ENCODE peak calls at places on chromosomes 4 and X, in six cellular contexts. One of them, this sample, is unnamed.

GRCh38 chr4:8646296-8647093 is 53.9 kb downstream of the CPZ start:
- DNase-seq in RPMI8226: no peak
- DNase-seq in Karpas-422: no peak
- DNase-seq in cardiac muscle cell: no peak
- DNase-seq in substantia nigra: no peak
- DNase-seq in NCI-H2029 treated with DMSO at 0.1 percent for 48 hours: no peak
- DNase-seq in this sample: no peak

GRCh38 chrX:11970935-11971334 is 167.3 kb upstream of the FRMPD4 start:
- DNase-seq in RPMI8226: no peak
- DNase-seq in Karpas-422: no peak
- DNase-seq in cardiac muscle cell: no peak
- DNase-seq in substantia nigra: no peak
- DNase-seq in NCI-H2029 treated with DMSO at 0.1 percent for 48 hours: no peak
- DNase-seq in this sample: no peak

GRCh38 chr4:151407466-151408379 is 1.3 kb upstream of the FHIP1A start:
- DNase-seq in RPMI8226: peak
- DNase-seq in Karpas-422: no peak
- DNase-seq in cardiac muscle cell: no peak
- DNase-seq in substantia nigra: peak
- DNase-seq in NCI-H2029 treated with DMSO at 0.1 percent for 48 hours: no peak
- DNase-seq in this sample: peak

GRCh38 chr4:72377491-72378194 is 191.4 kb downstream of the ADAMTS3 start:
- DNase-seq in RPMI8226: no peak
- DNase-seq in Karpas-422: no peak
- DNase-seq in cardiac muscle cell: no peak
- DNase-seq in substantia nigra: no peak
- DNase-seq in NCI-H2029 treated with DMSO at 0.1 percent for 48 hours: no peak
- DNase-seq in this sample: no peak

GRCh38 chrX:40068048-40068447 is 29.7 kb downstream of the BCOR start:
- DNase-seq in RPMI8226: no peak
- DNase-seq in Karpas-422: peak
- DNase-seq in cardiac muscle cell: no peak
- DNase-seq in substantia nigra: no peak
- DNase-seq in NCI-H2029 treated with DMSO at 0.1 percent for 48 hours: no peak
- DNase-seq in this sample: no peak

GRCh38 chr4:164379694-164380093 is 374.2 kb upstream of the SMIM31 start:
- DNase-seq in RPMI8226: no peak
- DNase-seq in Karpas-422: no peak
- DNase-seq in cardiac muscle cell: no peak
- DNase-seq in substantia nigra: no peak
- DNase-seq in NCI-H2029 treated with DMSO at 0.1 percent for 48 hours: no peak
- DNase-seq in this sample: no peak

GRCh38 chr4:3434891-3435683 is 6.7 kb upstream of the HGFAC start:
- DNase-seq in RPMI8226: no peak
- DNase-seq in Karpas-422: no peak
- DNase-seq in cardiac muscle cell: no peak
- DNase-seq in substantia nigra: no peak
- DNase-seq in NCI-H2029 treated with DMSO at 0.1 percent for 48 hours: no peak
- DNase-seq in this sample: no peak

GRCh38 chr4:1113311-1114009 is at the start of gene RNF212:
- DNase-seq in RPMI8226: no peak
- DNase-seq in Karpas-422: no peak
- DNase-seq in cardiac muscle cell: peak
- DNase-seq in substantia nigra: no peak
- DNase-seq in NCI-H2029 treated with DMSO at 0.1 percent for 48 hours: no peak
- DNase-seq in this sample: no peak

GRCh38 chrX:39301041-39301440 is 499.8 kb downstream of the MID1IP1 start:
- DNase-seq in RPMI8226: no peak
- DNase-seq in Karpas-422: no peak
- DNase-seq in cardiac muscle cell: no peak
- DNase-seq in substantia nigra: no peak
- DNase-seq in NCI-H2029 treated with DMSO at 0.1 percent for 48 hours: peak
- DNase-seq in this sample: no peak

GRCh38 chr4:136818811-136819210 is 713.5 kb downstream of the PCDH18 start:
- DNase-seq in RPMI8226: no peak
- DNase-seq in Karpas-422: no peak
- DNase-seq in cardiac muscle cell: no peak
- DNase-seq in substantia nigra: no peak
- DNase-seq in NCI-H2029 treated with DMSO at 0.1 percent for 48 hours: no peak
- DNase-seq in this sample: no peak

GRCh38 chrX:77953300-77953699 is 16.1 kb downstream of the PGAM4 start:
- DNase-seq in RPMI8226: no peak
- DNase-seq in Karpas-422: no peak
- DNase-seq in cardiac muscle cell: no peak
- DNase-seq in substantia nigra: no peak
- DNase-seq in NCI-H2029 treated with DMSO at 0.1 percent for 48 hours: no peak
- DNase-seq in this sample: no peak

GRCh38 chr4:156771171-156771837 is 200.3 kb downstream of the PDGFC start:
- DNase-seq in RPMI8226: no peak
- DNase-seq in Karpas-422: no peak
- DNase-seq in cardiac muscle cell: no peak
- DNase-seq in substantia nigra: no peak
- DNase-seq in NCI-H2029 treated with DMSO at 0.1 percent for 48 hours: no peak
- DNase-seq in this sample: peak

GRCh38 chrX:153650959-153651358 is 4.0 kb downstream of the DUSP9 start:
- DNase-seq in RPMI8226: no peak
- DNase-seq in Karpas-422: no peak
- DNase-seq in cardiac muscle cell: no peak
- DNase-seq in substantia nigra: no peak
- DNase-seq in NCI-H2029 treated with DMSO at 0.1 percent for 48 hours: no peak
- DNase-seq in this sample: no peak

GRCh38 chr4:74237425-74237966 is 70.8 kb upstream of the EPGN start:
- DNase-seq in RPMI8226: no peak
- DNase-seq in Karpas-422: peak
- DNase-seq in cardiac muscle cell: no peak
- DNase-seq in substantia nigra: no peak
- DNase-seq in NCI-H2029 treated with DMSO at 0.1 percent for 48 hours: no peak
- DNase-seq in this sample: no peak

GRCh38 chr4:156442961-156443360 is 489.3 kb upstream of the CTSO start:
- DNase-seq in RPMI8226: no peak
- DNase-seq in Karpas-422: no peak
- DNase-seq in cardiac muscle cell: no peak
- DNase-seq in substantia nigra: no peak
- DNase-seq in NCI-H2029 treated with DMSO at 0.1 percent for 48 hours: no peak
- DNase-seq in this sample: no peak

GRCh38 chr4:171812377-171813194 is 618 bp upstream of the GALNTL6 start:
- DNase-seq in RPMI8226: peak
- DNase-seq in Karpas-422: no peak
- DNase-seq in cardiac muscle cell: peak
- DNase-seq in substantia nigra: no peak
- DNase-seq in NCI-H2029 treated with DMSO at 0.1 percent for 48 hours: no peak
- DNase-seq in this sample: no peak

GRCh38 chr4:108155373-108155772 is 13.4 kb downstream of the LEF1 start:
- DNase-seq in RPMI8226: no peak
- DNase-seq in Karpas-422: no peak
- DNase-seq in cardiac muscle cell: peak
- DNase-seq in substantia nigra: no peak
- DNase-seq in NCI-H2029 treated with DMSO at 0.1 percent for 48 hours: no peak
- DNase-seq in this sample: no peak

GRCh38 chr4:8044699-8045098 is 105.0 kb upstream of the AFAP1 start:
- DNase-seq in RPMI8226: no peak
- DNase-seq in Karpas-422: no peak
- DNase-seq in cardiac muscle cell: no peak
- DNase-seq in substantia nigra: no peak
- DNase-seq in NCI-H2029 treated with DMSO at 0.1 percent for 48 hours: peak
- DNase-seq in this sample: no peak

GRCh38 chr4:140219567-140219966 is 65.6 kb upstream of the MAML3 start:
- DNase-seq in RPMI8226: no peak
- DNase-seq in Karpas-422: no peak
- DNase-seq in cardiac muscle cell: no peak
- DNase-seq in substantia nigra: no peak
- DNase-seq in NCI-H2029 treated with DMSO at 0.1 percent for 48 hours: no peak
- DNase-seq in this sample: no peak

GRCh38 chr4:160375746-160376452 is 1273.0 kb downstream of the RAPGEF2 start:
- DNase-seq in RPMI8226: no peak
- DNase-seq in Karpas-422: no peak
- DNase-seq in cardiac muscle cell: no peak
- DNase-seq in substantia nigra: no peak
- DNase-seq in NCI-H2029 treated with DMSO at 0.1 percent for 48 hours: no peak
- DNase-seq in this sample: no peak

GRCh38 chr4:69858683-69859082 is 1.3 kb downstream of the SULT1E1 start:
- DNase-seq in RPMI8226: peak
- DNase-seq in Karpas-422: no peak
- DNase-seq in cardiac muscle cell: no peak
- DNase-seq in substantia nigra: no peak
- DNase-seq in NCI-H2029 treated with DMSO at 0.1 percent for 48 hours: no peak
- DNase-seq in this sample: no peak

GRCh38 chr4:153468587-153468986 is 2.4 kb downstream of the TMEM131L start:
- DNase-seq in RPMI8226: no peak
- DNase-seq in Karpas-422: peak
- DNase-seq in cardiac muscle cell: no peak
- DNase-seq in substantia nigra: no peak
- DNase-seq in NCI-H2029 treated with DMSO at 0.1 percent for 48 hours: no peak
- DNase-seq in this sample: no peak

GRCh38 chrX:8783100-8784098 is 17.8 kb downstream of the FAM9A start:
- DNase-seq in RPMI8226: peak
- DNase-seq in Karpas-422: peak
- DNase-seq in cardiac muscle cell: no peak
- DNase-seq in substantia nigra: no peak
- DNase-seq in NCI-H2029 treated with DMSO at 0.1 percent for 48 hours: peak
- DNase-seq in this sample: no peak